ENCODE peak calls at places on chromosomes 16 and 17, in five cellular contexts. D is trophoblast cell, K is IMR-90, I is mesenchymal stem cell, H is H9. G is an unnamed sample.

GRCh38 chr17:30363715-30364202 is 15.0 kb upstream of the CPD start:
- DNase-seq in I (peak; percentile 61), D (peak; percentile 57), K (peak; percentile 95), H (no peak), G (no peak)

GRCh38 chr16:54655171-54655590 is 275.5 kb upstream of the IRX5 start:
- DNase-seq in I (no peak), K (no peak), D (no peak), H (no peak), G (no peak)

GRCh38 chr17:18230288-18231141 is 5.1 kb downstream of the LLGL1 start:
- DNase-seq in I (no peak), K (no peak), D (no peak), H (no peak), G (no peak)

GRCh38 chr16:49754495-49755290 is 101.2 kb downstream of the ZNF423 start:
- DNase-seq in I (peak; percentile 17), H (peak; percentile 65), D (peak; percentile 16), K (no peak), G (peak; percentile 81)

GRCh38 chr16:85584192-85584757 is 28.8 kb upstream of the GSE1 start:
- DNase-seq in I (no peak), K (no peak), D (no peak), H (no peak), G (no peak)

GRCh38 chr17:19268611-19269010 is 31.4 kb downstream of the EPN2 start:
- DNase-seq in H (no peak), D (no peak), I (no peak), K (no peak), G (no peak)

GRCh38 chr17:40321502-40322416 is 12.8 kb downstream of the RARA start:
- DNase-seq in I (no peak), D (no peak), H (peak; percentile 33), K (no peak), G (no peak)

GRCh38 chr17:56972111-56972730 is 5.7 kb upstream of the SCPEP1 start:
- DNase-seq in H (no peak), D (no peak), K (no peak), I (no peak), G (no peak)

GRCh38 chr17:49850772-49851386 is 3.0 kb upstream of the TAC4 start:
- DNase-seq in H (peak; percentile 66), I (no peak), D (peak; percentile 19), K (no peak), G (no peak)

GRCh38 chr17:80141463-80142165 is 5.3 kb downstream of the EIF4A3 start:
- DNase-seq in D (peak; percentile 11), K (no peak), I (no peak), H (no peak), G (no peak)

GRCh38 chr17:28563475-28563874 is 7.8 kb downstream of the PIGS start:
- DNase-seq in I (peak; percentile 70), D (peak; percentile 79), K (peak; percentile 60), H (no peak), G (no peak)

GRCh38 chr17:56658648-56659047 is 65.1 kb downstream of the NOG start:
- DNase-seq in D (peak; percentile 60), K (no peak), I (no peak), H (no peak), G (no peak)

GRCh38 chr16:64121473-64121872 is 1000.4 kb downstream of the CDH11 start:
- DNase-seq in I (peak; percentile 27), H (no peak), D (no peak), K (peak; percentile 64), G (no peak)

GRCh38 chr16:80323808-80324195 is 217.0 kb upstream of the DYNLRB2 start:
- DNase-seq in D (no peak), I (no peak), H (peak; percentile 31), K (no peak), G (no peak)

GRCh38 chr16:66735891-66736290 is 15.5 kb downstream of the DYNC1LI2 start:
- DNase-seq in H (no peak), D (no peak), I (no peak), K (no peak), G (no peak)

GRCh38 chr16:66728804-66729203 is 22.6 kb downstream of the DYNC1LI2 start:
- DNase-seq in D (no peak), H (no peak), K (no peak), I (no peak), G (no peak)

GRCh38 chr16:66728117-66728787 is 23.2 kb downstream of the DYNC1LI2 start:
- DNase-seq in D (peak; percentile 74), H (no peak), K (peak; percentile 67), I (peak; percentile 70), G (no peak)

DNA sequence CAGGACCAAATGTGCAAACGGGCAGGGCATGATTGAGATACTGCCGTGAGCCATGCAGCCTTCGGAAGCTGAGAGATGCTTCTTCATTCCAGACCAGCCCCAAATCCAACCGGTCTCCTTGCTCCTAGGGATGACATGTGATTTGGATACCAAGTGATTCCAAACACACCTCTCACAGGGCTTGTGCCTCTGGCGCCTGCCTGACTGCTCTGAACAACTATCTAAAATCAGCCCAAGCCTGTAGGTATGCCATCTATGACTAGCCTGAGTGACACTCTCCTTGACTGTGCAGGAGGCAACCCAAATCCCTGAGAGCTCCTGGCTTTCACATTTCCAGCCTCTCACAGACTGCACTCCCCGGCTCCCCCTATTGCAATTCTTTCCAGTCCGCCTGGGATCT is 20.3 kb downstream of the DYNC1LI2 start:
- DNase-seq in D (peak; percentile 83), K (no peak), I (no peak), H (no peak), G (no peak)
- H4K91ac ChIP-seq in D (no peak overlapping the region), K (no peak overlapping the region), I (no peak overlapping the region), H (no peak overlapping the region), G (no peak overlapping the region)

DNA sequence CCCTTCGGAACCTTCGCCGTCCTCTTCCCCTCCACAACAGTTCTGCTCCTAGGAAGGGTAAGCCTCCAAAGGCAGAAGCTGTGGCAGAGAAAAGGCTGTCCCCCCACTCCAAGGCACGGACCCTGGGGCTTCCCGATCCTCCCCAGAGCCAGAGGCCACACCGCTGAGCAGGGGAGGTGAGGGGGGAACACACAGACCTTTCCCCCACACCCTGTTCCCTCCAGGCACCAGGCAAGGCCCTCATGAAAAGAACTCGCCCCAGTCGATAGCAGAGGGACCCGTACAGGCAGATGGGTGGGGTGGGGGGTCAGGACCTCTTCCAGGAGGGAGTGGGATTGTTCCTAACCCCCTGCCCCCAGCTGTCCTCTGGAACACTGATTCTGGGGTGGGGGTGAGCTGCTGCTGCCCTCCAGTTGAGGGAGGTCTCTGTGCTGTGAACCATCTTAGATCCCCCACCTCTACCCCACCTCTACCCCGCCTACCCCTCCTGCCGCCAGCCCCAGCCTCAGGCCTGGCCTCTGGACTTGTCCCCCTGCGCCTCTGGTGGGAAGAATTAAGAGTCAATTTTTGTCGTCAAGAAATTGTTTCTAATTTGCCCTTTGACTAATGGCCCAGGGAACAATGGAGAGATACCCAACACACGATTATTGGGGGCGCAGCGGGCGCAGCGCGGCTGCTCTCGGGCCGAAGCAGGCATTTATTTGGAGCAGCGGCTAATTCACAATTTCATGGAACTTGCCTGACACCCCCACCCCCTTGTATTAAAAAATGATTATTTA is 4.6 kb upstream of the BAHCC1 start:
- DNase-seq in D (no peak), I (no peak), K (no peak), H (no peak), G (no peak)
- H3K4me2 ChIP-seq in D (no peak overlapping the region), I (no peak overlapping the region), K (no peak overlapping the region), H (no peak overlapping the region), G (peak overlapping the region; percentile 14)

GRCh38 chr17:34616148-34616547 is 36.8 kb downstream of the TMEM132E start:
- DNase-seq in K (no peak), D (no peak), I (no peak), H (peak; percentile 69), G (no peak)
- H3K18ac ChIP-seq in K (no peak overlapping the region), D (no peak overlapping the region), I (no peak overlapping the region), H (no peak overlapping the region), G (peak overlapping the region; percentile 11)

GRCh38 chr16:88923926-88924833 is 52.8 kb downstream of the CBFA2T3 start:
- DNase-seq in D (no peak), I (peak; percentile 16), K (no peak), H (peak; percentile 72), G (no peak)
- H4K91ac ChIP-seq in D (peak overlapping the region; percentile 44), I (peak overlapping the region; percentile 46), K (no peak overlapping the region), H (no peak overlapping the region), G (no peak overlapping the region)

DNA sequence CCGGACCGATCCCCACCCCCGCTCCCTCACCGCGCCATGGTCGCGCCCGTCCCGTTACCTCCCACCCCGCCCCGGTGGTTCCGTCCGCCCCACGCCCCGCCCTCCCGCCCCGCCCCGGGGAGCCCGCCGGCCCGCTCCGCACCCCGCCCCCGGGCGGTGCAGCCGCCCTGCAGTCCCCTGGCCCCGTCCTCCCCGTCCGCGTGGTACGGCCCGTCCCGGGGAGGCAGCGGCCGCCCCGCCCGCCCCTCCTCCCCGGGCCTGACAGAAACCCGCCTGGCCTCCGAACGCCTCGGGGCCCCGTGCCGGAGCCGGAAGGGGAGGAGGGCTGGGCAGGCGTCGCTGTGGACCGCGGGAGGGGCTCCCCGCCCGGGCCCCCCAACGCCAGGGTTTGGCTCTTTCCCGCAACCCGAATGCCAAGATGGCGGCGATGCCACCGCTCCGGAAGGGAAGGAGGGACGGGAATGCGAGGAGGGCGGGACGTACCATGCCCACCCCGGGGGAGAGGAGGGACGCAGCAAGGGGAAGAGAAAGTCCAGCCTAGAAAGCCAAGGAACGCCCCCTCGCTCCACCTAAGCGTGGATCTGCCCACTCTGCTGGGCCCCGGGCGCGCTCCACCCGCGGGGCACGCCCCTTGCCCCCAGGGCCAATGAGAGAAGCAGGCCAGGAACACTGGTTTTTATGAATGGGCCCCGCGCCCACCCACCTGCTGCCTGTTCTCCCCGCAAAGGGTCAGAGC is at the start of gene PIP4K2B:
- DNase-seq in K (peak; percentile 98), D (peak; percentile 97), H (peak; percentile 99), I (peak; percentile 98), G (peak; percentile 98)
- H3K4me2 ChIP-seq in K (peak within 1 kb of the TSS; percentile 98), D (peak within 1 kb of the TSS; percentile 69), H (peak within 1 kb of the TSS; percentile 90), I (peak within 1 kb of the TSS; percentile 71), G (peak within 1 kb of the TSS; percentile 69)

DNA sequence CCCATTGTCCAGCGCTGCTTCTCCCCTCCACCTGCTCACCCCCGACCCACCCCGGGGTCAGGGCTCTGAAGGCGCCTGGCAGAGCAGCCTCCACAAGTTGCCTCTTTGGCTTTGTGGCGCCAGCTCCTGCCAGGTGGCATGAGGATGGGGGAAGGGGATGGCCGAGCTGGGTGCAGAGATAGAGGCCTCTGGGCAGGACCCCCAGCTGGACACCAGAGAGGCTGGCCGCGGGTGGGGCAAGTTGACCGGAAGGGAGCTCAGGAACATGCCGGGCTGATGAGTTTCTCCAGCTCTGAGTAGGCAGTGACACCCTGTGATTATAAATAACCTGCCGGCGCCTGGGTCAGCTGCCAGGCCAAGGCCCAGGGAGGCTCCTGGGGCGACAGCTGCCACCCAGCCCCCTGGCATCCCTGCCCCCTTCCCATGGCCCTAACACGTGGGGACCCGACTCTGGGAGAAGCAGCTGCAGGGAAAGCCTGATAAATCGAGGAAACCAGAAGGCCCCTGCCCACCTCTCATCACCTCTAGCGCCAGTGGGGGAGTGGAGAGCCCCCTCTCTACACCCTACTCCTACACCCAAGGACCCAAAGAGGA is 729 bp downstream of the P2RX5 start:
- DNase-seq in I (no peak), H (no peak), K (no peak), D (no peak), G (no peak)
- H3K18ac ChIP-seq in I (no peak overlapping the region), H (no peak overlapping the region), K (no peak overlapping the region), D (no peak overlapping the region), G (no peak overlapping the region)

DNA sequence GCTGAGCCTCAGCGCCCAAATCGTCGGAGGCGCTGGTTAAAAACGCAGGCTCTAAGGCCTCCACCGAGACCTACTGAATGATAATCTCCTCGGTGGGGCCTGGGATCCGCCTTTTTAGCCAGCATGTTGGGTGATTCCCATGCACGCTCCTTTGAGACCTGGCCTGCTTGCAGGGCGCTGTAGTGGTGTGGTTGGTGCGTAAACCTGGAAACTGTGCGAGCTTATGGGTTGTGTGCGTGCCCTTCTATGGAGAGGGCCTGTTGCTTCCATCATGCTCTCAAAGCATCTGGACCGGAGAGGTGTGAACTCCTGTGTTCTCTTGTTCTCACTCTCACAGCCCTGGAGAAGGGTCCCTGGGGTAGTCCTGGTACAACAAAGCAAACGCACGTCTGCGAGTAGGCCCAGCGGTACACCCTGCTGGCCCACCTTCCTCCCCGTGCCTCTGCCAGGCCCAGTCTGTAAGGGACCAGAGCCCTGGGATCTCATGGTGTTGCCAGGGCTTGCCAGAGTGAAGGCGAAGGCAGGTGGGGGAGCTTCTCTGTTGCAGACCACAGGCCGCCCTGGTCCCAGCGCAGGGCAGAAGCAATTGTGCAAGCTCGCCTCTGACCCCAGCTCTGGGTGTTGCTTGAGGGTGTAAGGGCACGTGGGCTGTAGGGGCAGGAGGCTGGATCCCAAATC is 759 bp upstream of the LRRC75A start:
- DNase-seq in I (no peak), K (no peak), H (peak; percentile 57), D (no peak), G (no peak)
- H4K91ac ChIP-seq in I (no peak overlapping the region), K (no peak overlapping the region), H (no peak overlapping the region), D (no peak overlapping the region), G (peak overlapping the region; percentile 35)

G was measured in neuronal stem cell.